ENCODE peak calls at places on chromosome 22, in four cellular contexts. W is NCI-H1105, B is heart left ventricle, N is posterior vena cava. F is an unnamed sample.

GRCh38 chr22:26489447-26490036 is 5.9 kb downstream of the SRRD start:
- DNase-seq in W (no peak), B (no peak), N (no peak), F (no peak)

GRCh38 chr22:39917776-39918493 is 17.1 kb downstream of the GRAP2 start:
- DNase-seq in W (no peak), B (no peak), N (no peak), F (no peak)

GRCh38 chr22:46132830-46133587 is 17.3 kb upstream of the PPARA start:
- DNase-seq in W (no peak), B (no peak), N (no peak), F (peak)

GRCh38 chr22:21038405-21038804 is 6.0 kb upstream of the SLC7A4 start:
- DNase-seq in W (no peak), B (no peak), N (no peak), F (no peak)

GRCh38 chr22:27100789-27101188 is 443.4 kb downstream of the MIAT start:
- DNase-seq in W (peak), B (no peak), N (no peak), F (peak)

GRCh38 chr22:43198936-43199335 is 12.0 kb upstream of the TTLL12 start:
- DNase-seq in W (no peak), B (no peak), N (no peak), F (no peak)

GRCh38 chr22:29615705-29616104 is 12.3 kb downstream of the NF2 start:
- DNase-seq in W (no peak), B (no peak), N (no peak), F (no peak)

GRCh38 chr22:33958741-33959140 is 38.5 kb upstream of the LARGE1 start:
- DNase-seq in W (no peak), B (no peak), N (no peak), F (no peak)

GRCh38 chr22:42769574-42770447 is 49.1 kb upstream of the A4GALT start:
- DNase-seq in W (no peak), B (peak), N (peak), F (peak)

GRCh38 chr22:26671317-26672059 is 14.1 kb downstream of the MIAT start:
- DNase-seq in W (peak), B (no peak), N (peak), F (no peak)

GRCh38 chr22:47236718-47237117 is 474.3 kb downstream of the TBC1D22A start:
- DNase-seq in W (no peak), B (no peak), N (no peak), F (no peak)

GRCh38 chr22:20550851-20551744 is 43.7 kb downstream of the MED15 start:
- DNase-seq in W (no peak), B (no peak), N (peak), F (no peak)

GRCh38 chr22:36734171-36735058 is 30.9 kb upstream of the CACNG2 start:
- DNase-seq in W (no peak), B (no peak), N (peak), F (no peak)

GRCh38 chr22:30078320-30079311 is 1.6 kb upstream of the HORMAD2 start:
- DNase-seq in W (no peak), B (no peak), N (no peak), F (no peak)

GRCh38 chr22:19843107-19843856 is 11.4 kb downstream of the GNB1L start:
- DNase-seq in W (peak), B (no peak), N (no peak), F (peak)

GRCh38 chr22:23268877-23269276 is 88.6 kb downstream of the BCR start:
- DNase-seq in W (no peak), B (no peak), N (no peak), F (no peak)

GRCh38 chr22:30649430-30650007 is 13.9 kb downstream of the SLC35E4 start:
- DNase-seq in W (no peak), B (peak), N (peak), F (peak)

GRCh38 chr22:33579448-33580093 is 340.7 kb downstream of the LARGE1 start:
- DNase-seq in W (peak), B (peak), N (no peak), F (peak)

GRCh38 chr22:35008213-35008612 is 57.7 kb upstream of the ISX start:
- DNase-seq in W (no peak), B (no peak), N (no peak), F (no peak)

GRCh38 chr22:49322861-49323622 is 504.6 kb downstream of the BRD1 start:
- DNase-seq in W (no peak), B (no peak), N (peak), F (peak)

GRCh38 chr22:19691721-19692341 is 22.5 kb upstream of the SEPTIN5 start:
- DNase-seq in W (no peak), B (no peak), N (peak), F (no peak)

GRCh38 chr22:39954584-39955055 is 5.6 kb upstream of the TMA7B start:
- DNase-seq in W (no peak), B (no peak), N (no peak), F (no peak)

GRCh38 chr22:36110306-36110791 is 50.2 kb downstream of the APOL3 start:
- DNase-seq in W (no peak), B (no peak), N (peak), F (peak)

GRCh38 chr22:44276041-44276440 is 36.7 kb downstream of the SHISAL1 start:
- DNase-seq in W (no peak), B (no peak), N (peak), F (peak)

GRCh38 chr22:35154937-35155387 is 89.0 kb downstream of the ISX start:
- DNase-seq in W (peak), B (peak), N (peak), F (no peak)

GRCh38 chr22:42289671-42290269 is 19.3 kb upstream of the TCF20 start:
- DNase-seq in W (peak), B (no peak), N (no peak), F (no peak)

GRCh38 chr22:36764060-36764459 is 11.9 kb downstream of the IFT27 start:
- DNase-seq in W (no peak), B (no peak), N (no peak), F (peak)

GRCh38 chr22:39519681-39520053 is 695 bp upstream of the ATF4 start:
- DNase-seq in W (peak), B (peak), N (no peak), F (peak)

GRCh38 chr22:22141771-22142591 is 102.6 kb upstream of the VPREB1 start:
- DNase-seq in W (no peak), B (no peak), N (no peak), F (no peak)

GRCh38 chr22:33848251-33848650 is 72.0 kb downstream of the LARGE1 start:
- DNase-seq in W (no peak), B (no peak), N (no peak), F (no peak)

GRCh38 chr22:43754176-43754575 is 57.9 kb downstream of the EFCAB6 start:
- DNase-seq in W (no peak), B (no peak), N (no peak), F (no peak)

F was measured in kidney.